ENCODE peak calls at places on chromosomes 5 and 9, in four cellular contexts. F is HepG2, C is K562, E is GM12878. X is an unnamed sample.

GRCh38 chr9:16062542-16063240 is 509.8 kb downstream of the CCDC171 start:
- DNase-seq in E (no peak), F (no peak), C (no peak), X (no peak)

GRCh38 chr5:6475626-6476312 is 27.1 kb downstream of the UBE2QL1 start:
- DNase-seq in F (no peak), E (no peak), C (peak; percentile 29), X (peak; percentile 86)

GRCh38 chr5:22899341-22899740 is 46.2 kb upstream of the CDH12 start:
- DNase-seq in F (no peak), E (no peak), C (no peak), X (no peak)

GRCh38 chr5:180630426-180630825 is 19.0 kb downstream of the FLT4 start:
- DNase-seq in F (no peak), E (no peak), C (no peak), X (no peak)

GRCh38 chr5:122924203-122924602 is 78.8 kb downstream of the SNX24 start:
- DNase-seq in C (peak; percentile 25), E (no peak), F (no peak), X (no peak)

GRCh38 chr5:19986036-19986619 is 1.9 kb downstream of the CDH18 start:
- DNase-seq in E (no peak), F (no peak), C (no peak), X (no peak)

GRCh38 chr5:40679998-40680681 is 425 bp downstream of the PTGER4 start:
- DNase-seq in C (no peak), E (no peak), F (no peak), X (peak; percentile 50)

GRCh38 chr5:93569295-93570164 is 11.5 kb downstream of the NR2F1-AS1 start:
- DNase-seq in C (no peak), E (no peak), F (no peak), X (no peak)

GRCh38 chr5:96283589-96283988 is 149.5 kb downstream of the PCSK1 start:
- DNase-seq in C (no peak), E (no peak), F (no peak), X (no peak)

GRCh38 chr5:139016186-139016585 is 141.1 kb upstream of the LRRTM2 start:
- DNase-seq in F (no peak), C (no peak), E (no peak), X (no peak)

GRCh38 chr9:237858-238345 is 23.2 kb downstream of the DOCK8 start:
- DNase-seq in E (no peak), F (no peak), C (peak; percentile 54), X (no peak)

GRCh38 chr5:178765753-178766300 is 35.4 kb upstream of the ZNF354A start:
- DNase-seq in C (no peak), E (no peak), F (no peak), X (no peak)

GRCh38 chr9:92508018-92508417 is 25.7 kb upstream of the ASPN start:
- DNase-seq in F (no peak), E (no peak), C (no peak), X (no peak)

GRCh38 chr9:127837346-127837745 is 17.1 kb downstream of the ENG start:
- DNase-seq in C (no peak), F (no peak), E (no peak), X (no peak)

DNA sequence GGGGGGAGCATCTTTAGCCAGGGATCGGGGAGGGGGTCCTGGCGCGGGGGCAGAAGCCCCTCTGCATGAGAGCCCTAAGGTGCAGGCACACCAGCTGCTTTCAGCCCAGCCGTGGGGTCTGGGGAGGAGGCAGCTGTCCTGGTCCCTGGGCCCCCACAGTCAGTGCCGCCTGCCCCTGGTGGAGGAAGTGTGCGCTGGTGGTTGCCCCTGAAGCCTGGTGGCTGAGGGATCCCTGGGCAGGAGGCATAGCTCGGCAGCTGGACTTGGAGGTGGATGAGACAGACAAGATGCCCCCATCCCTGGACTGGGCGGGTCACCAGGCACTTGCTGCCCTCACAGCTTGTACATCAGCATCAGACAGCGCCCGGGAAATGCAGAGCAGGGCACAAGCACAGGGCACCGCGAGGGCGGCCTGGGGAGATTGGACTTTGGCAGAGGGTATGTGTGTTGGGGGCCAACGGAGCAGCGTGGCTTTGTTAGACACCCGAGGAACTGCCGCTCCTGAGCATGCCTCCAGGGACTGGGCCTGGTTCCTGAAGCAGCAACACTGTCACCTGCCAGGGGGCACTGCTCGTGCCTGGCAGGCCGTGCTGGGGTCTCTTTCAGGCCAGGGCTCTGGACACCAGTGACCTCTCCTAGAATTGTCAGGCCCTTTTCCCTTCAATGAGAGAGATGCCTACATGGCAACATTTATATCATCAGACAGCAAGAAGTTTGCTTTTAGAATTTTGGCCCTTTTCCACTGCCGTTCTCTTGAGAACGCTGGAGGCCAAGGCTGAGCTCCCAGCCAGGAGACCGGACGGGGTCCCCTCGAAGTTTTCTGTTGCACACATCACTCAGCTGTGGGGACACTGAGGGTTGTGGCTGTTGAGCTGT is 41.9 kb upstream of the CTSL start:
- DNase-seq in C (no peak), F (no peak), E (no peak), X (no peak)
- TF ChIP-seq CTCF in C (no peak), F (no peak), E (no peak), X (no peak)

DNA sequence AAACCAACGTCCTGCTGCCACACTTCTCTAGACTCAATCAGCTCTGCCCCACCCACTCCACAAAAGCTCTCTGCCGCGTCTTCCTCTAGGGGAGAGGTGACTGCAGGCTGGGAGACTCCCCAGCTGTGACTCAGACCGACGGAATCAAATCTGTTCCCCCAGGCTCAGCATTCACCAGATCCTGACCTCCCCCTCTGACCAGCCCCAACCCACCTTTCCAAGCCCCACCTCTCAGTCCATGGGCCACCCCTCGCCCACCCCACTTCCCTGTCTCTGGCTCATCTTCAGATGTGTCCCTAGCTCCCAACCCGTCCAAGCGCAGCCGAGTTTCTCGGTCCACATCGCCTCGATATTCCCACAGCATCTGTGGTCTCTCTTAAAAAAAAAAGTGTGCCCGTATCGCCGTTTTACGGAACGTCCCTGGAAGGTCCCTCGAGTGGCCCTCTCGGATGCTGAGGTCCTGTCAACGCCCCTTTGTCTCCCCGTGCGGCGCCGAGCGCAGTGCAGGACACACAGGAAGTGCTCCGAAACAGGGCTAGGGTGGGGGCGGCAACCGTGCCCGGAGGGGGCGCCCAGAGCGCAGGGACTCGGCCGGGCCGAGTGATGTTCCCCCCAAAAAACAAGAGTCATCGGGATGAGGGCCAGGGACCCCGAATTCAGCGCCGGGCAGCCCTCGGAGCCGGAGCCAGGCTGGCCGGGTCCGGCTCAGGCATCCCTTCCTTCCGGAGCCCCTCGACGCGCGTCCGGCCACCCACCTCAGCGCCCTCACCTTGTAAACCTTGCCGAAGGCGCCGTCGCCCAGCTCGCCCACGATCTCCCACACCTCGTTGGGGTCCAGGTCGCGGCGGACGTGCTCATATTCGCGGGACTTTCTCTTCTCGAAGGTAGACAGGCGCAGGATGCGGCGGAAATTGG is 649 bp downstream of the STK10 start:
- DNase-seq in E (no peak), C (peak; percentile 58), F (peak; percentile 44), X (peak; percentile 62)
- TF ChIP-seq ATF2 in E (no peak), C (no peak), F (no peak), X (no peak)

GRCh38 chr9:124717597-124717996 is 53.5 kb downstream of the NR6A1 start:
- DNase-seq in C (no peak), F (no peak), E (no peak), X (no peak)
- TF ChIP-seq CTCF in C (no peak), F (no peak), E (no peak), X (no peak)

DNA sequence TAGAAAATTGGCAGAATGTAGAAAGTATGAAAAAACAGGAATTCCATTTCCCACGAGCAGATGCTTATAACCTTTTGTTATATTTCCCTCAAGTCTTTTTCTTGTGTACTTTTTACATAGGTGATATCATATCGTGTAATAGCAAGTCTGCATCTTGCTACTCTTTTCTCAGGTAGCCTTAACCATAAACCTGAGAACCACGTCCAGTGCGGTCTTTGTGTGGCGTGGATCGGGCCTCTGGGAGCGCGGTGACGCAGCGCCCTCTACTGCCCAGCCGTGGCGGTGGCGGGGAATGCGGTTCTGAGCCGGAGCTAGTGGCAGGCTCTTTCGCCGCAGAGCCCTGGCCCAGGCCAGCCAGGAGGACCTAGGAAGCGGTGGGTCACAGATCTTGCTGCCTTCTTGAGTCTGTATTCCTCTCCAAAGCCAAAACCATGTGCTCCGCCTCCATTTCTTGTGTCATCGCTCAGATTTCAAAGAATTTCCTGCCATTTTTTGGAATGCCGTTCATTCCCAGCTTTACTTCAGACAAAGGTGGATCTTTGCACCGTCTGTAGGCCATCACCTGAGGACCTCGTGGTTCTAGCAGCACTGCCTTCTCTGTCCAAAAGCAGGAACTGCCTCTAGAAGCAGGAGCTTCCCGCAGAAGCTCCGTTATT is 71.9 kb downstream of the MVB12B start:
- DNase-seq in C (peak; percentile 76), E (no peak), F (peak; percentile 37), X (peak; percentile 86)
- TF ChIP-seq ATF2 in C (no peak), E (no peak), F (peak; percentile 17), X (no peak)

GRCh38 chr5:61417851-61418250 is 85.8 kb downstream of the ZSWIM6 start:
- DNase-seq in E (no peak), F (no peak), C (no peak), X (no peak)
- TF ChIP-seq CTCF in E (no peak), F (no peak), C (no peak), X (no peak)

GRCh38 chr9:37386988-37387387 is 35.5 kb upstream of the GRHPR start:
- DNase-seq in C (no peak), E (no peak), F (no peak), X (no peak)
- TF ChIP-seq ATF2 in C (no peak), E (no peak), F (no peak), X (no peak)

DNA sequence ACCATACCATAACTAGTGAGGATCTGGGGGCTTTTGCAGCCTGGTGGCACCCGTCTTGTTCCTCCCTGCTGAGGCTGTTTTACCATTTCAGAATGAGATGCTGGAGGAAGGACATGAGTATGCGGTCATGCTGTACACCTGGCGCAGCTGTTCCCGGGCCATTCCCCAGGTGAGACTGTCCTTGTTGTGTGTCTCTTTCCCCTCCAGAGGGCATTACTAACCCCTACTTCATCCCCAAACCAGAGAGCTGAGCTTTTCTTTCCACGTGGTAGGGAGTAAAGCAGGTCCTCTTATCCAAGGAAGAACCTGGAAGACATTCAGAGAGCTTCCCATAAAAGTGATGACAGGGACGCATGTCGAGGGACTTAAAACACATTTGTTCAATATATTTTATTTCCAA is 28.8 kb downstream of the CYFIP2 start:
- DNase-seq in F (no peak), C (no peak), E (no peak), X (no peak)
- TF ChIP-seq CTCF in F (peak; percentile 41), C (no peak), E (no peak), X (no peak)

GRCh38 chr9:108972186-108972585 is 38.0 kb downstream of the ABITRAM start:
- DNase-seq in F (no peak), C (no peak), E (no peak), X (no peak)
- TF ChIP-seq ATF2 in F (no peak), C (no peak), E (no peak), X (no peak)

GRCh38 chr5:53481354-53481886 is 991 bp downstream of the FST start:
- DNase-seq in C (peak; percentile 16), E (no peak), F (no peak), X (no peak)

GRCh38 chr5:53480474-53481353 is at the start of gene FST:
- DNase-seq in C (peak; percentile 17), E (no peak), F (no peak), X (peak; percentile 52)

GRCh38 chr5:53479656-53480473 is 564 bp upstream of the FST start:
- DNase-seq in F (peak; percentile 73), E (no peak), C (no peak), X (peak; percentile 62)

GRCh38 chr5:53482717-53483638 is 2.5 kb downstream of the FST start:
- DNase-seq in E (no peak), F (peak; percentile 89), C (peak; percentile 29), X (peak; percentile 57)

GRCh38 chr5:53481887-53482716 is 1.7 kb downstream of the FST start:
- DNase-seq in F (peak; percentile 58), C (peak; percentile 56), E (no peak), X (peak; percentile 64)
- TF ChIP-seq CTCF in F (no peak), C (no peak), E (peak; percentile 15), X (no peak)

X was measured in WTC11.